ENCODE peak calls at places on chromosomes 4 and X, in ten cellular contexts. G is heart left ventricle; L is mesothelial cell of epicardium; V is GM12891; E is AG09309; A is stimulated activated CD4-positive, alpha-beta T cell treated with anti-CD3 and anti-CD28 coated beads, TNF-alpha, amount 100 ng/mL, for 24 hours; U is iris pigment epithelial cell; K is NCI-H1417; Q is GM03348; O is HEK293T. M is an unnamed sample.

GRCh38 chrX:40867352-40867751 is 132.0 kb upstream of the MED14 start:
- DNase-seq in G (no peak), L (no peak), V (no peak), E (no peak), A (no peak), U (peak), K (no peak), Q (peak), O (no peak), M (no peak)

GRCh38 chr4:169351860-169352259 is 81.1 kb upstream of the SH3RF1 start:
- DNase-seq in G (peak), L (no peak), V (no peak), E (no peak), A (no peak), U (peak), K (no peak), Q (no peak), O (no peak), M (no peak)

GRCh38 chr4:89184407-89184806 is 73.1 kb downstream of the TIGD2 start:
- DNase-seq in G (no peak), L (no peak), V (no peak), E (no peak), A (no peak), U (no peak), K (no peak), Q (no peak), O (no peak), M (no peak)

GRCh38 chr4:102759835-102760644 is 728 bp downstream of the MANBA start:
- DNase-seq in G (peak), L (no peak), V (peak), E (peak), A (no peak), U (peak), K (peak), Q (peak), O (peak), M (peak)

GRCh38 chrX:19776753-19777152 is 110.6 kb downstream of the SH3KBP1 start:
- DNase-seq in G (no peak), L (no peak), V (no peak), E (no peak), A (no peak), U (no peak), K (no peak), Q (no peak), O (no peak), M (no peak)

GRCh38 chrX:123959281-123960063 is 2.0 kb upstream of the STAG2 start:
- DNase-seq in G (peak), L (no peak), V (no peak), E (no peak), A (no peak), U (peak), K (peak), Q (peak), O (peak), M (no peak)

GRCh38 chr4:77927991-77928925 is 65.6 kb downstream of the MRPL1 start:
- DNase-seq in G (no peak), L (no peak), V (no peak), E (no peak), A (no peak), U (peak), K (peak), Q (no peak), O (no peak), M (no peak)

GRCh38 chrX:150610038-150610437 is 41.6 kb downstream of the MTM1 start:
- DNase-seq in G (no peak), L (no peak), V (no peak), E (no peak), A (no peak), U (no peak), K (no peak), Q (no peak), O (no peak), M (no peak)

GRCh38 chrX:39762266-39762841 is 335.4 kb downstream of the BCOR start:
- DNase-seq in G (no peak), L (no peak), V (no peak), E (no peak), A (no peak), U (peak), K (no peak), Q (no peak), O (no peak), M (no peak)

GRCh38 chrX:56564921-56565861 is 1.8 kb downstream of the UBQLN2 start:
- DNase-seq in G (no peak), L (no peak), V (no peak), E (no peak), A (no peak), U (no peak), K (no peak), Q (peak), O (no peak), M (no peak)

GRCh38 chr4:143335979-143336827 is 473 bp upstream of the GAB1 start:
- DNase-seq in G (peak), L (peak), V (peak), E (no peak), A (no peak), U (peak), K (peak), Q (peak), O (peak), M (peak)

GRCh38 chr4:72326692-72327632 is 242.1 kb downstream of the ADAMTS3 start:
- DNase-seq in G (no peak), L (no peak), V (no peak), E (no peak), A (no peak), U (peak), K (peak), Q (peak), O (peak), M (peak)

GRCh38 chr4:182369211-182369610 is 126.0 kb downstream of the TENM3 start:
- DNase-seq in G (no peak), L (no peak), V (no peak), E (no peak), A (no peak), U (peak), K (no peak), Q (peak), O (no peak), M (no peak)

GRCh38 chr4:3244747-3245146 is 4.2 kb upstream of the MSANTD1 start:
- DNase-seq in G (no peak), L (no peak), V (no peak), E (no peak), A (no peak), U (no peak), K (no peak), Q (no peak), O (no peak), M (no peak)

GRCh38 chr4:47490550-47490949 is 5.5 kb downstream of the ATP10D start:
- DNase-seq in G (no peak), L (no peak), V (no peak), E (no peak), A (no peak), U (peak), K (no peak), Q (no peak), O (peak), M (no peak)

GRCh38 chr4:158538176-158538575 is 16.5 kb downstream of the RXFP1 start:
- DNase-seq in G (no peak), L (no peak), V (no peak), E (peak), A (no peak), U (peak), K (no peak), Q (peak), O (no peak), M (no peak)

GRCh38 chrX:18789916-18790315 is 82.5 kb downstream of the PPEF1 start:
- DNase-seq in G (no peak), L (no peak), V (no peak), E (no peak), A (no peak), U (no peak), K (no peak), Q (no peak), O (no peak), M (no peak)

GRCh38 chr4:23422878-23423277 is 467.0 kb downstream of the PPARGC1A start:
- DNase-seq in G (no peak), L (no peak), V (no peak), E (no peak), A (no peak), U (no peak), K (no peak), Q (no peak), O (no peak), M (no peak)

GRCh38 chrX:43809463-43809862 is 72.8 kb downstream of the MAOB start:
- DNase-seq in G (no peak), L (no peak), V (no peak), E (peak), A (no peak), U (peak), K (no peak), Q (peak), O (no peak), M (no peak)

GRCh38 chrX:56813318-56813837 is 84.3 kb downstream of the NBDY start:
- DNase-seq in G (no peak), L (no peak), V (no peak), E (peak), A (peak), U (peak), K (no peak), Q (peak), O (no peak), M (no peak)

GRCh38 chrX:24149346-24150050 is at the start of gene ZFX:
- DNase-seq in G (peak), L (peak), V (peak), E (no peak), A (no peak), U (peak), K (peak), Q (peak), O (no peak), M (no peak)

GRCh38 chrX:66016905-66017658 is 22.8 kb downstream of the VSIG4 start:
- DNase-seq in G (no peak), L (no peak), V (no peak), E (no peak), A (no peak), U (no peak), K (no peak), Q (no peak), O (no peak), M (no peak)

GRCh38 chr4:148216866-148217814 is 225.1 kb downstream of the NR3C2 start:
- DNase-seq in G (no peak), L (no peak), V (peak), E (no peak), A (no peak), U (peak), K (no peak), Q (no peak), O (no peak), M (no peak)

GRCh38 chr4:136319789-136320470 is 1212.4 kb downstream of the PCDH18 start:
- DNase-seq in G (no peak), L (no peak), V (no peak), E (no peak), A (no peak), U (peak), K (no peak), Q (no peak), O (no peak), M (no peak)

GRCh38 chr4:180106122-180106521 is 2137.1 kb upstream of the TENM3 start:
- DNase-seq in G (no peak), L (no peak), V (no peak), E (no peak), A (no peak), U (no peak), K (no peak), Q (no peak), O (no peak), M (peak)

GRCh38 chr4:27947320-27947719 is 1086.7 kb downstream of the STIM2 start:
- DNase-seq in G (no peak), L (no peak), V (no peak), E (no peak), A (no peak), U (no peak), K (peak), Q (no peak), O (no peak), M (no peak)

GRCh38 chrX:40685352-40685918 is 38.1 kb upstream of the CXorf38 start:
- DNase-seq in G (no peak), L (no peak), V (no peak), E (no peak), A (no peak), U (no peak), K (no peak), Q (no peak), O (no peak), M (no peak)

GRCh38 chrX:19697416-19697815 is 182.1 kb upstream of the MAP3K15 start:
- DNase-seq in G (no peak), L (no peak), V (no peak), E (no peak), A (no peak), U (peak), K (no peak), Q (no peak), O (no peak), M (no peak)

GRCh38 chr4:112082954-112083586 is 62.2 kb upstream of the FAM241A start:
- DNase-seq in G (no peak), L (no peak), V (no peak), E (no peak), A (no peak), U (peak), K (no peak), Q (peak), O (no peak), M (no peak)

GRCh38 chrX:50768801-50769200 is 45.2 kb downstream of the SHROOM4 start:
- DNase-seq in G (no peak), L (no peak), V (no peak), E (no peak), A (no peak), U (no peak), K (no peak), Q (no peak), O (no peak), M (no peak)